ENCODE peak calls at places on chromosomes 6 and 20, in seven cellular contexts. One of them, this sample, is unnamed.

GRCh38 chr6:3943373-3943772 is 94.2 kb downstream of the FAM50B start:
- DNase-seq in coronary artery: no peak
- DNase-seq in left ventricle myocardium inferior: peak
- DNase-seq in body of pancreas: no peak
- DNase-seq in epithelial cell of proximal tubule: no peak
- DNase-seq in choroid plexus epithelial cell: peak
- DNase-seq in astrocyte of the spinal cord: peak
- DNase-seq in this sample: no peak

GRCh38 chr6:108100003-108100402 is 25.5 kb upstream of the OSTM1 start:
- DNase-seq in coronary artery: no peak
- DNase-seq in left ventricle myocardium inferior: no peak
- DNase-seq in body of pancreas: no peak
- DNase-seq in epithelial cell of proximal tubule: no peak
- DNase-seq in choroid plexus epithelial cell: no peak
- DNase-seq in astrocyte of the spinal cord: no peak
- DNase-seq in this sample: no peak

GRCh38 chr20:37901667-37902503 is 1.0 kb upstream of the VSTM2L start:
- DNase-seq in coronary artery: no peak
- DNase-seq in left ventricle myocardium inferior: no peak
- DNase-seq in body of pancreas: peak
- DNase-seq in epithelial cell of proximal tubule: peak
- DNase-seq in choroid plexus epithelial cell: peak
- DNase-seq in astrocyte of the spinal cord: peak
- DNase-seq in this sample: peak

GRCh38 chr20:1820137-1821074 is 74.8 kb upstream of the SIRPA start:
- DNase-seq in coronary artery: peak
- DNase-seq in left ventricle myocardium inferior: no peak
- DNase-seq in body of pancreas: peak
- DNase-seq in epithelial cell of proximal tubule: no peak
- DNase-seq in choroid plexus epithelial cell: peak
- DNase-seq in astrocyte of the spinal cord: peak
- DNase-seq in this sample: no peak

GRCh38 chr20:54133434-54134427 is 40.1 kb downstream of the CYP24A1 start:
- DNase-seq in coronary artery: no peak
- DNase-seq in left ventricle myocardium inferior: no peak
- DNase-seq in body of pancreas: no peak
- DNase-seq in epithelial cell of proximal tubule: peak
- DNase-seq in choroid plexus epithelial cell: peak
- DNase-seq in astrocyte of the spinal cord: no peak
- DNase-seq in this sample: peak

GRCh38 chr6:156396791-156397418 is 380.3 kb upstream of the ARID1B start:
- DNase-seq in coronary artery: no peak
- DNase-seq in left ventricle myocardium inferior: no peak
- DNase-seq in body of pancreas: no peak
- DNase-seq in epithelial cell of proximal tubule: no peak
- DNase-seq in choroid plexus epithelial cell: no peak
- DNase-seq in astrocyte of the spinal cord: no peak
- DNase-seq in this sample: no peak

GRCh38 chr6:168735268-168735949 is 294.4 kb downstream of the SMOC2 start:
- DNase-seq in coronary artery: no peak
- DNase-seq in left ventricle myocardium inferior: no peak
- DNase-seq in body of pancreas: no peak
- DNase-seq in epithelial cell of proximal tubule: no peak
- DNase-seq in choroid plexus epithelial cell: no peak
- DNase-seq in astrocyte of the spinal cord: no peak
- DNase-seq in this sample: no peak

GRCh38 chr6:123808556-123808955 is 4.9 kb downstream of the NKAIN2 start:
- DNase-seq in coronary artery: no peak
- DNase-seq in left ventricle myocardium inferior: no peak
- DNase-seq in body of pancreas: no peak
- DNase-seq in epithelial cell of proximal tubule: no peak
- DNase-seq in choroid plexus epithelial cell: no peak
- DNase-seq in astrocyte of the spinal cord: no peak
- DNase-seq in this sample: no peak

GRCh38 chr20:9392892-9393857 is 121.2 kb upstream of the LAMP5 start:
- DNase-seq in coronary artery: no peak
- DNase-seq in left ventricle myocardium inferior: peak
- DNase-seq in body of pancreas: peak
- DNase-seq in epithelial cell of proximal tubule: no peak
- DNase-seq in choroid plexus epithelial cell: peak
- DNase-seq in astrocyte of the spinal cord: peak
- DNase-seq in this sample: peak

DNA sequence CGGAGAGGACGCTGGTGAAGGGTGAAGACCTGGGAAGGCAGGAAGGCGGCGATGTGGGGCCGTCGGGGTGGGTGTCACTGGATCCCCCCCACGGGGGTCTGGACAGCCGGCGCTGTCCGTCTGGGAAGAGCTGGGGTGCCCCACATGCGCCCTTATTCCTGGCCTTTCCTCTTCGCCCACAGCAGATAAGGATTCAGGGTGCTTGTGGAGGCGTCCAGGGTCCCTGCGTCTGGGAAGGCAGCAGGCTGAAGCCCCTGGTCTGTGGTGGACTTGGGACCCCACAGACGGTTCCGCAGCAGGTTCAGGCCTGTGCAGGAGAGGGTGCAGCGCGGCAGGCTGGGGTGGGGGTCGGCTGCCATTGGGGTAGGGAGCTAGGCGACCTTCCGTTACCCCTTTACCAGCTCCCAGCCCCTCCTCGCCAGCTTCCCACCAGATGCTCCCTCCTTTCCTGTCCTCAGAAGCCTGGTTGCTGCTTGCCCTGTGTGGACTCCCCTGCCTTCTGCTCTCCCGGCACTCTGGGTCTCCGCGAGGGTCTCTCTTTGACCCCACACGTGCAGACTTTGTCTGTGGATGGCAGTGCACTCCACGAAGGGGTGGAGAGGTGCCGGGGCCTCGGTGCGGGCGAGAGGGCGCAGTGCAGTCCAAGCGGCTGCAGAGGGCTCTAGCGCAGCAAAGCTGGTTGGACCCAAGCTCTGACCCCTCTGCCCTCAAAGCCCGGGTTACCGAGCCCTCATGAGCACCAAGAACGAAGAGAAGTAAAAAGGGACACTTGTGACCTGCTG is 2.1 kb upstream of the GATA5 start:
- DNase-seq in coronary artery: no peak
- DNase-seq in left ventricle myocardium inferior: no peak
- DNase-seq in body of pancreas: no peak
- DNase-seq in epithelial cell of proximal tubule: no peak
- DNase-seq in choroid plexus epithelial cell: no peak
- DNase-seq in astrocyte of the spinal cord: no peak
- DNase-seq in this sample: no peak
- TF ChIP-seq CTCF in coronary artery: no peak
- TF ChIP-seq CTCF in left ventricle myocardium inferior: peak
- TF ChIP-seq CTCF in body of pancreas: no peak
- TF ChIP-seq CTCF in epithelial cell of proximal tubule: peak
- TF ChIP-seq CTCF in choroid plexus epithelial cell: no peak
- TF ChIP-seq CTCF in astrocyte of the spinal cord: no peak
- TF ChIP-seq CTCF in this sample: peak

GRCh38 chr20:63698739-63699465 is 2.5 kb downstream of the TNFRSF6B start:
- DNase-seq in coronary artery: peak
- DNase-seq in left ventricle myocardium inferior: no peak
- DNase-seq in body of pancreas: peak
- DNase-seq in epithelial cell of proximal tubule: no peak
- DNase-seq in choroid plexus epithelial cell: peak
- DNase-seq in astrocyte of the spinal cord: peak
- DNase-seq in this sample: peak

GRCh38 chr20:63696628-63697356 is at the start of gene TNFRSF6B:
- DNase-seq in coronary artery: peak
- DNase-seq in left ventricle myocardium inferior: no peak
- DNase-seq in body of pancreas: no peak
- DNase-seq in epithelial cell of proximal tubule: no peak
- DNase-seq in choroid plexus epithelial cell: no peak
- DNase-seq in astrocyte of the spinal cord: no peak
- DNase-seq in this sample: no peak

GRCh38 chr20:63697868-63698545 is 1.6 kb downstream of the TNFRSF6B start:
- DNase-seq in coronary artery: no peak
- DNase-seq in left ventricle myocardium inferior: no peak
- DNase-seq in body of pancreas: no peak
- DNase-seq in epithelial cell of proximal tubule: no peak
- DNase-seq in choroid plexus epithelial cell: no peak
- DNase-seq in astrocyte of the spinal cord: no peak
- DNase-seq in this sample: no peak

GRCh38 chr20:63696311-63696627 is 183 bp upstream of the TNFRSF6B start:
- DNase-seq in coronary artery: no peak
- DNase-seq in left ventricle myocardium inferior: no peak
- DNase-seq in body of pancreas: peak
- DNase-seq in epithelial cell of proximal tubule: no peak
- DNase-seq in choroid plexus epithelial cell: peak
- DNase-seq in astrocyte of the spinal cord: peak
- DNase-seq in this sample: peak

DNA sequence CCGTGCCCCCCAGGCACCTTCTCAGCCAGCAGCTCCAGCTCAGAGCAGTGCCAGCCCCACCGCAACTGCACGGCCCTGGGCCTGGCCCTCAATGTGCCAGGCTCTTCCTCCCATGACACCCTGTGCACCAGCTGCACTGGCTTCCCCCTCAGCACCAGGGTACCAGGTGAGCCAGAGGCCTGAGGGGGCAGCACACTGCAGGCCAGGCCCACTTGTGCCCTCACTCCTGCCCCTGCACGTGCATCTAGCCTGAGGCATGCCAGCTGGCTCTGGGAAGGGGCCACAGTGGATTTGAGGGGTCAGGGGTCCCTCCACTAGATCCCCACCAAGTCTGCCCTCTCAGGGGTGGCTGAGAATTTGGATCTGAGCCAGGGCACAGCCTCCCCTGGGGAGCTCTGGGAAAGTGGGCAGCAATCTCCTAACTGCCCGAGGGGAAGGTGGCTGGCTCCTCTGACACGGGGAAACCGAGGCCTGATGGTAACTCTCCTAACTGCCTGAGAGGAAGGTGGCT is 960 bp downstream of the TNFRSF6B start:
- DNase-seq in coronary artery: no peak
- DNase-seq in left ventricle myocardium inferior: peak
- DNase-seq in body of pancreas: no peak
- DNase-seq in epithelial cell of proximal tubule: no peak
- DNase-seq in choroid plexus epithelial cell: no peak
- DNase-seq in astrocyte of the spinal cord: no peak
- DNase-seq in this sample: no peak
- H3K4me3 ChIP-seq in coronary artery: peak
- H3K4me3 ChIP-seq in left ventricle myocardium inferior: peak
- H3K4me3 ChIP-seq in body of pancreas: no peak
- H3K4me3 ChIP-seq in epithelial cell of proximal tubule: peak
- H3K4me3 ChIP-seq in choroid plexus epithelial cell: peak
- H3K4me3 ChIP-seq in astrocyte of the spinal cord: peak
- H3K4me3 ChIP-seq in this sample: no peak

DNA sequence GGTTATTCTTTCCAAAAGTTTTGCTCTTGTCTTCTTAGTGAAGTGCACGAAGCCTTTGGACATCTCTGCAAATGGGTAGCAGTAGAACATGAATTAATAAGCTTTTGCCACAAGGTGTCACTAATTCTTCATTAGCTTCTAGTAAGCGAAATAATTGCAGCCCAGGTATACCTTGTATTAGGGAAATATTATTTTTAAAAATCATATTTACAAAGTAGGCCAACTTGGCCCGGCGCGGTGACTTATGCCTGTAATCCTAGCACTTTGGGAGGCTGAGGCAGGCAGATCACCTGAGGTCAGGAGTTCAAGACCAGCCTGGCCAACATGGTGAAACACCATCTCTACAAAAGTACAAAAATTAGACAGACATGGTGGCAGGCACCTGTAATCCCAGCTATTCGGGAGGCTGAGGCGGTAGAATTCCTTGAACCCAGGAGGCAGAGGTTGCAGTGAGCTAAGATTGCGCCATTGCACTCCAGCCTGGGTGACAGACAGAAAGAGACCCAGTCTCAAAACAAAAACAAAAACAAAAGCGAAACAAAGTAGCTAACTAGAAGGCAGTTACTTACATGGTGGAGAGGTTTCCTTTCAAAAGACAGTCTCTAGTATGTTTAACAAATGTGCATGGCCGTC is 8.8 kb upstream of the RSPH3 start:
- DNase-seq in coronary artery: no peak
- DNase-seq in left ventricle myocardium inferior: no peak
- DNase-seq in body of pancreas: no peak
- DNase-seq in epithelial cell of proximal tubule: no peak
- DNase-seq in choroid plexus epithelial cell: peak
- DNase-seq in astrocyte of the spinal cord: no peak
- DNase-seq in this sample: peak
- TF ChIP-seq CTCF in coronary artery: no peak
- TF ChIP-seq CTCF in left ventricle myocardium inferior: peak
- TF ChIP-seq CTCF in body of pancreas: peak
- TF ChIP-seq CTCF in epithelial cell of proximal tubule: peak
- TF ChIP-seq CTCF in choroid plexus epithelial cell: peak
- TF ChIP-seq CTCF in astrocyte of the spinal cord: peak
- TF ChIP-seq CTCF in this sample: peak

GRCh38 chr6:142841915-142842314 is 103.1 kb downstream of the HIVEP2 start:
- DNase-seq in coronary artery: no peak
- DNase-seq in left ventricle myocardium inferior: no peak
- DNase-seq in body of pancreas: no peak
- DNase-seq in epithelial cell of proximal tubule: no peak
- DNase-seq in choroid plexus epithelial cell: no peak
- DNase-seq in astrocyte of the spinal cord: no peak
- DNase-seq in this sample: no peak
- H3K4me3 ChIP-seq in coronary artery: peak
- H3K4me3 ChIP-seq in left ventricle myocardium inferior: peak
- H3K4me3 ChIP-seq in body of pancreas: no peak
- H3K4me3 ChIP-seq in epithelial cell of proximal tubule: no peak
- H3K4me3 ChIP-seq in choroid plexus epithelial cell: no peak
- H3K4me3 ChIP-seq in astrocyte of the spinal cord: no peak
- H3K4me3 ChIP-seq in this sample: no peak

DNA sequence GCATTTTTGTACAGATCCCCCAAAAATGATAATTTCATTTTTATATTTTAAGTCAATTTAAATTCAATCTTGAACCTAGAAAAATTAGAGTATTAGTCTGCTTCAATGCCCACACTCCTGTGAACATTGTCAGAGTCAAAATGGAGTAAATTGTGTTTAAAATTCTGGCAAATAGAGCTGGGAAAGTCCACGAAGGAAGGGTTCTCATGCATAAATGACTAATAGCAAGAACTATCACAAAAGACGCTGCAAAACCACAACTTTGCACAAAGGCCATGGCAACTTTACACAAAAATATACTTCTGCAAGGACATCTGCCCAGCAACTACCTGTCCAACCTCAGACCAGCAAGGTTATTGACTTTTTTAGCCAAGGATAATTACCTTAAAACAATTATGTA is 203.2 kb upstream of the SMLR1 start:
- DNase-seq in coronary artery: no peak
- DNase-seq in left ventricle myocardium inferior: no peak
- DNase-seq in body of pancreas: no peak
- DNase-seq in epithelial cell of proximal tubule: no peak
- DNase-seq in choroid plexus epithelial cell: peak
- DNase-seq in astrocyte of the spinal cord: peak
- DNase-seq in this sample: no peak
- TF ChIP-seq CTCF in coronary artery: no peak
- TF ChIP-seq CTCF in left ventricle myocardium inferior: no peak
- TF ChIP-seq CTCF in body of pancreas: no peak
- TF ChIP-seq CTCF in epithelial cell of proximal tubule: no peak
- TF ChIP-seq CTCF in choroid plexus epithelial cell: no peak
- TF ChIP-seq CTCF in astrocyte of the spinal cord: no peak
- TF ChIP-seq CTCF in this sample: no peak

GRCh38 chr6:144036064-144036873 is 28.2 kb upstream of the PLAGL1 start:
- DNase-seq in coronary artery: no peak
- DNase-seq in left ventricle myocardium inferior: no peak
- DNase-seq in body of pancreas: peak
- DNase-seq in epithelial cell of proximal tubule: no peak
- DNase-seq in choroid plexus epithelial cell: peak
- DNase-seq in astrocyte of the spinal cord: peak
- DNase-seq in this sample: peak
- H3K4me3 ChIP-seq in coronary artery: peak
- H3K4me3 ChIP-seq in left ventricle myocardium inferior: peak
- H3K4me3 ChIP-seq in body of pancreas: no peak
- H3K4me3 ChIP-seq in epithelial cell of proximal tubule: peak
- H3K4me3 ChIP-seq in choroid plexus epithelial cell: peak
- H3K4me3 ChIP-seq in astrocyte of the spinal cord: peak
- H3K4me3 ChIP-seq in this sample: no peak